ENCODE peak calls at places on chromosomes 1 and 21, in nine cellular contexts. H is CD8-positive, alpha-beta T cell; R is GM23338; Q is right lobe of liver; N is thoracic aorta; F is neural progenitor cell; X is neural crest cell; G is cardiac fibroblast; A is foreskin fibroblast. U is an unnamed sample.

GRCh38 chr1:230186003-230186863 is 119.2 kb downstream of the GALNT2 start:
- DNase-seq in H (no peak), G (peak), X (no peak), N (no peak), Q (peak), F (no peak), A (peak), R (peak), U (no peak)

GRCh38 chr1:163999131-163999530 is 559.9 kb upstream of the PBX1 start:
- DNase-seq in A (no peak), F (peak), H (no peak), G (no peak), X (no peak), N (no peak), Q (no peak), R (no peak), U (no peak)

GRCh38 chr1:94396356-94396755 is 21.8 kb upstream of the ABCD3 start:
- DNase-seq in G (peak), R (peak), F (peak), H (no peak), X (no peak), N (no peak), Q (no peak), A (peak), U (no peak)

GRCh38 chr1:235313931-235314678 is 13.9 kb downstream of the ARID4B start:
- DNase-seq in F (no peak), G (peak), X (no peak), R (no peak), A (peak), Q (no peak), H (no peak), N (no peak), U (no peak)

GRCh38 chr1:87224209-87224608 is 104.5 kb upstream of the LMO4 start:
- DNase-seq in A (peak), N (no peak), F (no peak), R (no peak), Q (no peak), H (no peak), G (peak), X (no peak), U (no peak)

GRCh38 chr1:210625715-210626114 is 297.0 kb downstream of the HHAT start:
- DNase-seq in Q (no peak), F (no peak), R (no peak), A (no peak), X (no peak), G (no peak), N (no peak), H (no peak), U (no peak)

GRCh38 chr1:170196490-170196889 is 50.7 kb downstream of the NTMT2 start:
- DNase-seq in A (no peak), G (no peak), X (no peak), N (no peak), Q (no peak), H (no peak), F (no peak), R (no peak), U (no peak)

GRCh38 chr1:101431956-101432510 is 195.2 kb downstream of the S1PR1 start:
- DNase-seq in A (no peak), F (no peak), G (no peak), R (no peak), X (no peak), N (no peak), Q (no peak), H (no peak), U (no peak)

GRCh38 chr1:225811622-225812487 is 1.9 kb downstream of the EPHX1 start:
- DNase-seq in A (peak), N (no peak), R (peak), H (no peak), X (no peak), G (peak), Q (no peak), F (peak), U (no peak)

GRCh38 chr1:167524651-167525050 is 6.3 kb upstream of the CD247 start:
- DNase-seq in R (no peak), N (no peak), G (no peak), X (no peak), F (no peak), A (no peak), H (no peak), Q (no peak), U (no peak)

GRCh38 chr1:180163044-180163443 is 8.4 kb downstream of the QSOX1 start:
- DNase-seq in G (no peak), F (no peak), Q (no peak), R (no peak), H (no peak), A (no peak), N (no peak), X (no peak), U (no peak)

GRCh38 chr21:36589352-36589971 is 109.5 kb upstream of the SIM2 start:
- DNase-seq in N (no peak), X (no peak), R (peak), A (peak), G (peak), H (no peak), Q (peak), F (peak), U (no peak)

GRCh38 chr21:28333455-28334108 is 659.1 kb downstream of the LTN1 start:
- DNase-seq in N (no peak), X (no peak), A (peak), G (peak), R (no peak), H (no peak), Q (no peak), F (no peak), U (no peak)

GRCh38 chr1:211305044-211305443 is 21.6 kb upstream of the TRAF5 start:
- DNase-seq in R (no peak), Q (no peak), F (no peak), A (peak), G (no peak), H (no peak), X (no peak), N (no peak), U (no peak)

GRCh38 chr1:236568285-236568894 is 35.9 kb downstream of the HEATR1 start:
- DNase-seq in A (peak), X (no peak), G (no peak), N (no peak), F (no peak), Q (no peak), R (no peak), H (no peak), U (no peak)

GRCh38 chr1:21572141-21572540 is 62.9 kb downstream of the ALPL start:
- DNase-seq in F (no peak), G (no peak), A (no peak), R (no peak), Q (no peak), X (no peak), N (no peak), H (no peak), U (no peak)

GRCh38 chr1:15799004-15799867 is 8.2 kb downstream of the UQCRHL start:
- DNase-seq in A (peak), F (no peak), X (no peak), Q (peak), H (no peak), G (peak), R (peak), N (peak), U (no peak)

GRCh38 chr1:205192287-205192686 is 19.2 kb downstream of the DSTYK start:
- DNase-seq in Q (no peak), N (no peak), F (no peak), G (no peak), R (no peak), X (no peak), H (no peak), A (no peak), U (no peak)

GRCh38 chr1:6249732-6250689 is 6.0 kb downstream of the HES3 start:
- DNase-seq in N (no peak), X (no peak), G (no peak), F (peak), Q (no peak), R (peak), A (no peak), H (no peak), U (no peak)

GRCh38 chr21:24148461-24148860 is 1458.8 kb downstream of the MRPL39 start:
- DNase-seq in H (no peak), A (no peak), R (no peak), N (no peak), Q (no peak), X (no peak), F (no peak), G (no peak), U (no peak)

GRCh38 chr1:98985687-98986086 is 19.0 kb downstream of the PLPPR5 start:
- DNase-seq in F (no peak), H (no peak), X (no peak), R (no peak), A (no peak), Q (no peak), N (no peak), G (no peak), U (no peak)

GRCh38 chr1:98988906-98989603 is 15.6 kb downstream of the PLPPR5 start:
- DNase-seq in F (no peak), N (no peak), H (no peak), R (no peak), Q (no peak), X (no peak), G (peak), A (no peak), U (no peak)

GRCh38 chr1:98992844-98993243 is 11.8 kb downstream of the PLPPR5 start:
- DNase-seq in N (no peak), A (no peak), R (no peak), F (no peak), G (no peak), H (no peak), Q (no peak), X (no peak), U (no peak)

DNA sequence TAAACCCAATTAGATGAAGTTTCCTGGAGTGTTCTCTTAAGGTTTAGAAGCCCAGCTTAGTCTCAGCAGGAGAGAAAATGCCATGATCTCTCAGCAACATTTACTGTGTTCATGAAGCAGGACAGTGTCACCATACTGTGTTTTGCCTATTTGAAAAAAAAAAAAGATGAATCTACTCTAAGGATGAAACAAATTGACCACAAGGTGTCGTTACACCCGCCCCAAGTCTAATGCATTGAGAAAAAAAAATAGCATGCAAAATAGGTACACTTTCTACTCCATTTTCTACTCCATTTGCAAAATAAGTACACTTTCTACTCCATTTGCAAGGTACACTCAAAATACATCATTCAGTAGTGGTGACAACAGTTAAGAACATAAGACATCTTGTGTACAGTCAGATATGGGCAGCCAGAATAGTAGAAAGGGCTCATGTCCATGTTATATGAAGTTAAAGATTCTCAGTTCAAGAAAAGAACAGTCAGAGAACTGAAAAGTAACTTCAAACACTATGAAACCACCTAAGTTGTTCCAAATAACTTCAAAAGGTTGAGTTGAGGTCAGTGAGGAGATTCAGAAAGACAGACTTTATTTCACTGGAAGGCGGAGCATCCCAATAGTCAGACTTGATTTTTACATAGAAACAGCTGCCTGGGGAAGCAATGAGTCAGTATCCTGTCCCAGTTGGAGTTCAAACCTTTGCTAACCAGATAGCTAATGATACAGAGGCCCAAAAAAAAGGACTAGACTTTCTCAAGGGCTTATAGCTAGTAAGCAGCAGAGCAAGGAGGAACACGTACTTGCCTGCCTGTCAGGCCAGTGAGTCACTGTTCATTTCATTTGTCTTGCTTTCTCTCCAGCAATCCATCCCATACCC is 13.3 kb downstream of the PLPPR5 start:
- DNase-seq in X (no peak), F (peak), Q (no peak), A (peak), R (peak), G (peak), H (no peak), N (no peak), U (no peak)
- TF ChIP-seq CTCF in X (peak), F (peak), Q (no peak), A (no peak), R (peak), G (peak), H (no peak), N (no peak), U (no peak)

GRCh38 chr1:185238447-185238846 is 78.6 kb downstream of the IVNS1ABP start:
- DNase-seq in X (no peak), Q (no peak), F (no peak), R (peak), H (no peak), N (no peak), A (peak), G (peak), U (no peak)
- TF ChIP-seq CTCF in X (peak), Q (peak), F (peak), R (peak), H (peak), N (no peak), A (peak), G (peak), U (peak)

GRCh38 chr1:198597690-198598430 is 41.0 kb upstream of the PTPRC start:
- DNase-seq in A (no peak), Q (no peak), N (no peak), G (no peak), H (no peak), R (no peak), X (no peak), F (no peak), U (no peak)

GRCh38 chr1:198599749-198600148 is 39.1 kb upstream of the PTPRC start:
- DNase-seq in G (no peak), F (no peak), Q (no peak), X (no peak), R (no peak), N (no peak), H (no peak), A (no peak), U (no peak)

GRCh38 chr1:198600906-198601305 is 37.9 kb upstream of the PTPRC start:
- DNase-seq in R (peak), A (no peak), H (no peak), F (no peak), X (no peak), G (no peak), N (no peak), Q (no peak), U (no peak)

GRCh38 chr1:198595765-198596164 is 43.1 kb upstream of the PTPRC start:
- DNase-seq in F (no peak), G (no peak), X (no peak), R (no peak), Q (no peak), N (no peak), A (no peak), H (no peak), U (no peak)

DNA sequence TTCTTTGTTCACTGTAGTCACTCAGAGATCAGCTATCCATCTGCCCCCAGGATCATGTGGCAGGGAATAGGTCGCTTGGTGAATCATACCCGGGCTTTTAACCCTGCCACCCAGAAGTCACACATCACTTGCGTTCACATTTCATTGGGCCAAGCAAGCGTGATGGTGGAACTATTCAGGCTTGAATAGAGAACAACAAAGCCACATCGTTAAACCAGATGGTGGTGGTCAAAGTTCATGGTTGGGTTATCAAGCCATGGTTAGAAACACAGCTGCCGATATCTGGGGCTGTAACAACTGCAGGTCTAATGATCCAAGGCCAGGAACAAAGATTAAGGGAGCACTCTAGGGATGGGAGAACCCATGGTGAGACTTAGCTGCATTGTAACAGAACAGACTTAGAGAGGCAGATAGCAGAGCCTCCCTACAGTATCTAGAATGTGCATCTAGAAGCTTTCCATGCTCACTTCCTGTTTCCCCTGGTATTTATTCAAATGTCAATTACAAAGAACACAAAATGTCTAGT is 40.0 kb upstream of the PTPRC start:
- DNase-seq in G (no peak), H (no peak), X (no peak), R (no peak), F (no peak), A (no peak), N (no peak), Q (no peak), U (no peak)
- TF ChIP-seq CTCF in G (no peak), H (no peak), X (no peak), R (no peak), F (no peak), A (no peak), N (no peak), Q (no peak), U (no peak)

GRCh38 chr21:19566975-19567374 is 1163.4 kb upstream of the TMPRSS15 start:
- DNase-seq in Q (no peak), X (no peak), N (no peak), F (no peak), A (no peak), R (no peak), G (no peak), H (no peak), U (no peak)

GRCh38 chr21:19565587-19565986 is 1162.0 kb upstream of the TMPRSS15 start:
- DNase-seq in R (no peak), F (no peak), H (no peak), A (no peak), X (no peak), Q (no peak), G (no peak), N (no peak), U (no peak)
- TF ChIP-seq CTCF in R (no peak), F (peak), H (no peak), A (no peak), X (no peak), Q (no peak), G (no peak), N (no peak), U (no peak)

GRCh38 chr21:17900281-17900989 is 81.3 kb upstream of the C21orf91 start:
- DNase-seq in N (no peak), F (peak), H (no peak), Q (no peak), R (peak), G (no peak), A (no peak), X (no peak), U (no peak)
- TF ChIP-seq CTCF in N (no peak), F (peak), H (no peak), Q (no peak), R (peak), G (no peak), A (no peak), X (no peak), U (no peak)

GRCh38 chr1:110229348-110230001 is 19.4 kb downstream of the KCNC4 start:
- DNase-seq in G (peak), R (peak), H (no peak), X (no peak), F (no peak), Q (no peak), N (no peak), A (no peak), U (no peak)
- TF ChIP-seq CTCF in G (no peak), R (no peak), H (no peak), X (no peak), F (no peak), Q (no peak), N (no peak), A (no peak), U (no peak)